ENCODE peak calls at places on chromosomes 12 and 14, in nine cellular contexts. H is endothelial cell of umbilical vein, N is HCT116, L is fibroblast of lung, Y is hepatocyte, F is GM23248, U is DND-41, B is SK-N-MC, I is GM23338. G is an unnamed sample.

GRCh38 chr12:132886529-132887477 is 602 bp downstream of the CHFR start:
- DNase-seq in F (peak), B (no peak), Y (peak), N (no peak), U (no peak), I (peak), H (peak), L (no peak), G (no peak)

GRCh38 chr12:6207254-6207942 is 7.2 kb downstream of the CD9 start:
- DNase-seq in H (no peak), B (no peak), N (no peak), I (no peak), U (no peak), L (no peak), Y (no peak), F (peak), G (no peak)

GRCh38 chr12:22625671-22626251 is 790 bp downstream of the ETNK1 start:
- DNase-seq in H (peak), Y (peak), N (peak), U (peak), L (peak), F (peak), I (peak), B (no peak), G (peak)

GRCh38 chr12:102957339-102958050 is at the start of gene ASCL1:
- DNase-seq in F (peak), L (peak), I (peak), Y (peak), U (no peak), N (no peak), H (peak), B (no peak), G (peak)

GRCh38 chr12:112716099-112717093 is 75.2 kb upstream of the RPH3A start:
- DNase-seq in B (no peak), N (peak), Y (no peak), H (peak), L (no peak), U (peak), F (peak), I (peak), G (no peak)

GRCh38 chr14:103696466-103697071 is 18.7 kb downstream of the XRCC3 start:
- DNase-seq in B (no peak), N (no peak), L (peak), I (no peak), Y (no peak), U (no peak), H (peak), F (peak), G (no peak)

GRCh38 chr12:80044694-80045046 is 54.7 kb upstream of the OTOGL start:
- DNase-seq in I (no peak), H (peak), B (no peak), N (peak), U (no peak), L (peak), Y (no peak), F (peak), G (no peak)

GRCh38 chr14:96212896-96213295 is 8.3 kb downstream of the BDKRB2 start:
- DNase-seq in F (no peak), N (no peak), L (no peak), U (no peak), H (no peak), B (no peak), Y (no peak), I (no peak), G (no peak)

GRCh38 chr12:42236017-42236416 is 2.0 kb downstream of the YAF2 start:
- DNase-seq in B (no peak), N (no peak), Y (no peak), H (no peak), F (peak), U (no peak), L (peak), I (no peak), G (no peak)

GRCh38 chr14:96751505-96751904 is 45.7 kb upstream of the VRK1 start:
- DNase-seq in I (no peak), B (no peak), N (no peak), U (no peak), Y (no peak), H (no peak), F (no peak), L (no peak), G (no peak)

GRCh38 chr12:62846506-62846905 is 88.4 kb downstream of the PPM1H start:
- DNase-seq in N (no peak), L (peak), U (no peak), B (no peak), F (no peak), H (no peak), I (no peak), Y (no peak), G (no peak)

GRCh38 chr12:53414756-53415417 is 8.8 kb upstream of the AMHR2 start:
- DNase-seq in L (no peak), Y (no peak), B (peak), H (peak), N (no peak), U (no peak), I (no peak), F (no peak), G (no peak)

GRCh38 chr12:116971222-116971621 is 60.5 kb downstream of the FBXW8 start:
- DNase-seq in B (no peak), H (no peak), U (no peak), F (no peak), N (no peak), Y (no peak), I (no peak), L (no peak), G (no peak)

GRCh38 chr14:53956427-53957201 is at the start of gene BMP4:
- DNase-seq in U (no peak), H (peak), B (no peak), F (peak), Y (peak), L (peak), I (peak), N (peak), G (no peak)

GRCh38 chr12:53978477-53979356 is 4.0 kb upstream of the HOTAIR start:
- DNase-seq in I (peak), N (no peak), B (peak), Y (peak), F (no peak), H (no peak), L (no peak), U (no peak), G (no peak)

GRCh38 chr12:44774815-44775411 is 101.2 kb downstream of the NELL2 start:
- DNase-seq in N (peak), I (peak), L (no peak), B (no peak), Y (peak), U (peak), H (peak), F (peak), G (no peak)

GRCh38 chr12:59595557-59596231 is at the start of gene SLC16A7:
- DNase-seq in U (peak), N (peak), H (peak), B (no peak), Y (peak), L (peak), I (peak), F (peak), G (peak)

GRCh38 chr12:89980236-89980635 is 271.6 kb upstream of the ATP2B1 start:
- DNase-seq in I (no peak), N (no peak), F (peak), Y (peak), L (peak), B (peak), U (no peak), H (no peak), G (no peak)

GRCh38 chr12:82687020-82687951 is 580 bp downstream of the TMTC2 start:
- DNase-seq in N (peak), I (peak), F (peak), U (no peak), L (peak), H (no peak), B (no peak), Y (peak), G (peak)

GRCh38 chr14:99363616-99364290 is 91.8 kb upstream of the BCL11B start:
- DNase-seq in F (no peak), L (no peak), Y (no peak), U (no peak), H (no peak), N (no peak), I (peak), B (no peak), G (no peak)

GRCh38 chr14:54901380-54902142 is 1.1 kb downstream of the GCH1 start:
- DNase-seq in F (peak), U (peak), N (no peak), B (no peak), L (no peak), I (peak), Y (peak), H (peak), G (no peak)

GRCh38 chr12:3304436-3305135 is 186.4 kb upstream of the PRMT8 start:
- DNase-seq in I (no peak), U (no peak), B (no peak), F (peak), N (peak), L (peak), H (peak), Y (peak), G (no peak)

GRCh38 chr12:112664569-112664968 is 127.0 kb upstream of the RPH3A start:
- DNase-seq in I (peak), Y (peak), H (no peak), L (peak), N (no peak), B (no peak), F (peak), U (peak), G (peak)

GRCh38 chr12:109147954-109148353 is 31.6 kb downstream of the ACACB start:
- DNase-seq in L (no peak), H (no peak), B (no peak), U (no peak), N (no peak), Y (peak), F (peak), I (no peak), G (no peak)

GRCh38 chr12:48954061-48954460 is 3.2 kb downstream of the ARF3 start:
- DNase-seq in L (no peak), B (no peak), F (no peak), I (no peak), Y (no peak), N (no peak), U (no peak), H (no peak), G (no peak)

GRCh38 chr12:48958049-48958388 is 732 bp upstream of the ARF3 start:
- DNase-seq in U (no peak), B (no peak), I (no peak), L (no peak), F (no peak), Y (no peak), N (no peak), H (no peak), G (no peak)

GRCh38 chr12:48954781-48955501 is 2.3 kb downstream of the ARF3 start:
- DNase-seq in Y (no peak), N (no peak), L (no peak), B (no peak), H (no peak), I (no peak), U (no peak), F (no peak), G (no peak)

GRCh38 chr12:48956279-48957140 is 777 bp downstream of the ARF3 start:
- DNase-seq in Y (peak), F (peak), B (peak), H (peak), U (peak), N (peak), L (peak), I (peak), G (no peak)

GRCh38 chr12:48957141-48958048 is at the start of gene ARF3:
- DNase-seq in B (peak), Y (peak), L (peak), U (peak), H (peak), I (peak), F (peak), N (peak), G (peak)
- TF ChIP-seq EZH2 in B (no peak), Y (no peak), L (no peak), U (no peak), H (no peak), I (no peak), F (no peak), N (no peak), G (no peak)

DNA sequence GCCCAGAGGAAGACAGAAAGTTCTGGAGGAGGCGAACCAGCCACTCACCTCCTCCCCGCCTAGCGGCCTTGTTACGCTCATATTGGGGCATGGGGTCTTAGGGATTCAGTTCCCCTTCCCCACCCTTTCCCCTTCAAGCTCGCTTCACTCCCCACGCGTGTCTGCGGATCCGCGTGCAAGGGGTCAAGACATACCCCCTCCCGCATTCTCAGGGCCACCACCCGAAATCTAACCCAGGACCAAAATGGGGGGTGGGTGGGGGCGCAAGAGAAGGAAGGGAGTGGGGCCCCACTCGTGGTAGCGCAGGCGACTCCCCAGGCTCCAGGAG is 576 bp upstream of the RFX4 start:
- DNase-seq in F (no peak), Y (no peak), H (no peak), N (no peak), B (no peak), U (no peak), L (no peak), I (no peak), G (no peak)
- TF ChIP-seq EZH2 in F (no peak), Y (no peak), H (peak), N (no peak), B (no peak), U (no peak), L (no peak), I (peak), G (no peak)

GRCh38 chr12:51458635-51459034 is 34.0 kb downstream of the SLC4A8 start:
- DNase-seq in H (no peak), U (no peak), Y (no peak), L (no peak), B (no peak), I (no peak), N (no peak), F (no peak), G (no peak)
- TF ChIP-seq EZH2 in H (no peak), U (no peak), Y (no peak), L (no peak), B (no peak), I (no peak), N (no peak), F (no peak), G (no peak)

GRCh38 chr12:114668151-114668891 is 15.7 kb downstream of the TBX3 start:
- DNase-seq in Y (peak), I (peak), B (no peak), N (peak), F (peak), U (no peak), L (peak), H (peak), G (peak)
- TF ChIP-seq EZH2 in Y (no peak), I (peak), B (no peak), N (no peak), F (no peak), U (no peak), L (no peak), H (no peak), G (no peak)

G was measured in MM.1S.